ENCODE peak calls at places on chromosomes 7 and 10, in eight cellular contexts. Y is omental fat pad, K is RWPE1, T is PC-3, O is cardiac fibroblast, B is B cell, E is stomach, H is neural progenitor cell. M is an unnamed sample.

GRCh38 chr10:110304394-110304779 is 333 bp downstream of the SMNDC1 start:
- DNase-seq in K (peak), O (no peak), B (no peak), E (no peak), H (peak), T (no peak), Y (no peak), M (no peak)

GRCh38 chr7:138460176-138460648 is at the start of gene TRIM24:
- DNase-seq in E (no peak), H (no peak), T (no peak), Y (peak), O (no peak), B (no peak), K (peak), M (no peak)

GRCh38 chr7:156510966-156511365 is 129.6 kb upstream of the RNF32 start:
- DNase-seq in E (no peak), Y (no peak), H (no peak), B (no peak), K (no peak), O (no peak), T (no peak), M (no peak)

GRCh38 chr7:151103973-151104372 is 17.7 kb downstream of the AGAP3 start:
- DNase-seq in B (no peak), O (no peak), Y (no peak), E (no peak), T (no peak), K (no peak), H (no peak), M (no peak)

GRCh38 chr10:81724431-81724830 is 150.6 kb upstream of the NRG3 start:
- DNase-seq in B (peak), K (no peak), T (no peak), O (no peak), H (no peak), E (no peak), Y (no peak), M (no peak)

GRCh38 chr7:105920766-105921165 is 42.3 kb upstream of the CDHR3 start:
- DNase-seq in E (no peak), Y (no peak), T (no peak), H (no peak), B (no peak), K (no peak), O (no peak), M (no peak)

GRCh38 chr10:86329896-86330680 is 36.5 kb downstream of the GRID1 start:
- DNase-seq in K (no peak), E (no peak), O (no peak), Y (no peak), H (no peak), T (no peak), B (no peak), M (no peak)

GRCh38 chr10:46247808-46248569 is 38.8 kb upstream of the ANTXRL start:
- DNase-seq in K (no peak), E (peak), Y (peak), T (no peak), O (no peak), B (no peak), H (no peak), M (no peak)

GRCh38 chr7:122305475-122306319 is 1.1 kb upstream of the FEZF1 start:
- DNase-seq in O (no peak), H (peak), B (no peak), Y (no peak), K (no peak), E (no peak), T (peak), M (no peak)

GRCh38 chr7:98133621-98134266 is 27.1 kb downstream of the LMTK2 start:
- DNase-seq in T (peak), K (peak), E (no peak), O (peak), B (no peak), H (no peak), Y (no peak), M (no peak)

GRCh38 chr10:29811751-29812427 is 177.1 kb upstream of the SVIL start:
- DNase-seq in H (no peak), O (peak), K (peak), E (no peak), Y (no peak), T (peak), B (no peak), M (no peak)

GRCh38 chr10:74988787-74989574 is 122.5 kb upstream of the SAMD8 start:
- DNase-seq in Y (no peak), H (no peak), O (no peak), E (no peak), B (no peak), K (peak), T (no peak), M (no peak)

GRCh38 chr10:72470670-72471069 is 116.0 kb upstream of the DNAJB12 start:
- DNase-seq in T (no peak), H (no peak), K (no peak), E (no peak), B (no peak), Y (no peak), O (no peak), M (no peak)

GRCh38 chr7:27160546-27161213 is 4.2 kb upstream of the HOXA7 start:
- DNase-seq in O (peak), Y (peak), B (peak), H (peak), E (peak), K (no peak), T (peak), M (peak)

GRCh38 chr10:12960939-12961338 is 40.6 kb downstream of the CCDC3 start:
- DNase-seq in T (no peak), H (no peak), Y (no peak), E (no peak), B (no peak), K (no peak), O (no peak), M (no peak)

GRCh38 chr10:22851865-22852239 is 76.0 kb upstream of the ARMC3 start:
- DNase-seq in O (peak), K (peak), T (no peak), E (no peak), H (no peak), B (no peak), Y (no peak), M (no peak)

GRCh38 chr7:85172530-85172941 is 14.3 kb downstream of the SEMA3D start:
- DNase-seq in H (no peak), K (no peak), O (peak), Y (no peak), B (no peak), T (no peak), E (no peak), M (no peak)

GRCh38 chr10:13099144-13099665 is 758 bp upstream of the OPTN start:
- DNase-seq in O (peak), T (peak), B (peak), Y (no peak), H (peak), K (peak), E (no peak), M (peak)

GRCh38 chr7:121937224-121937623 is 64.3 kb downstream of the PTPRZ1 start:
- DNase-seq in Y (no peak), H (peak), T (no peak), E (no peak), B (no peak), K (no peak), O (no peak), M (no peak)

GRCh38 chr7:16083931-16084330 is 337.4 kb downstream of the CRPPA start:
- DNase-seq in E (no peak), H (no peak), O (peak), T (peak), K (peak), Y (no peak), B (no peak), M (no peak)

DNA sequence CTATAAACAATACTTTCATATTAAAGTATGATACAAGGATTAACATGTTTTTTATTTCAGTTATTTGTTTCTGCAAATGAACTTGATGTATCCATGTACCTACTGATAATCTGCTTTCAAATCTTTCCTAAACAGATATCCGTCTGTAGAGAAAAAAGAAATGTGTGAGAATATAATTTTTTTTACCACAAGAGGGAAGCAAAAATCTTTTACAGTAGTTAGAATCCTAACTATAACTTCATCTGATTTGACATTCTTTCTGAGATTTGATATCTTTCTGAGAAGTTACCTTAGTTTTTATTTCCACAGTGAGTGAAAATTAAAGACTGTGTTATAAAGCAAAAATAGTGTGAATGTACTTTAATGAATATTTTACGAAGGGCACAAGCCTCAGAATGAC is 203.9 kb upstream of the PCLO start:
- DNase-seq in K (no peak), H (no peak), B (no peak), E (no peak), O (no peak), T (peak), Y (no peak), M (no peak)
- TF ChIP-seq CTCF in K (no peak), H (peak), B (no peak), E (no peak), O (no peak), T (peak), Y (no peak), M (no peak)

DNA sequence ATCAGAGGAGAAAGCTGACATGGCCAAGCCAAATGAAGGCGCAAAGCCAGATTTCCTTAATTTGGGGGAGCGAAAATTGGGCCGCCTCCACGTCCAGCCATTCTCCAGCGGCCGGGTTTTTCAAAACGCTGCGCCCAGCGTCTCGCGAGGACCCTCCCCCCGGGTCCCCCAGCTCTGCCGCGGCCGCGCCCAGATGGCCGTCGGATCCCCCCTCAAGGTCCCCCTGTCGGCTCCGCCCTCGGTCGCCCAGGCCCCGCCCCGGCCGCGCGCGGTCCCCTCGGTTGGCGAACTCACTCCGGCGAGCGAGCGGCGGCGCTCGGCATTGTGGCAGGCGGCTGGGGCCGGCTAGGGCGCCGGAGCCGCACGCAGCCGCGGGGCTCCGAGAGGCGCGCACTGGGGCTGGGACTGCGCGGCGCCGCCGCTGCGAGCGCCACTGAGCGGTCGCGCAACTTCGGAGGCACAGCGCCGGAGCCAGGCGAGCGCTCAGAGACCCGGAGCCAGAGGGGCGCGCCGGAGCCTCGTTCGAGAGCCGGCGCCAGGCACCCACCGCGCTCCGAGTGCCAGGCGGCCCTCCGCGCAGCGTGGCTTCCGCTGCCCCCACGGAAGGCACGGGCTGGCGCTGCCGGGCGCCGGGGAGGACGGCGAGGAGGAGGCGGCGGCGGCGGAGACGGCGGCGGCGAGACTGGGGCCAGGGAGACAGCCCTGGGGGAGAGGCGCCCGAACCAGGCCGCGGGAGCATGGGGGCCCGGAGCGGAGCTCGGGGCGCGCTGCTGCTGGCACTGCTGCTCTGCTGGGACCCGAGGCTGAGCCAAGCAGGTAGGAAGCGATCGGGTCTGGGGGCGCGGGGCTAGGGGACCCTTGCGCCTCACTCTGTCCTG is at the start of gene UNC5B:
- DNase-seq in T (peak), K (peak), Y (no peak), H (peak), B (peak), O (peak), E (peak), M (peak)
- TF ChIP-seq CTCF in T (no peak), K (peak), Y (no peak), H (peak), B (no peak), O (peak), E (peak), M (no peak)

DNA sequence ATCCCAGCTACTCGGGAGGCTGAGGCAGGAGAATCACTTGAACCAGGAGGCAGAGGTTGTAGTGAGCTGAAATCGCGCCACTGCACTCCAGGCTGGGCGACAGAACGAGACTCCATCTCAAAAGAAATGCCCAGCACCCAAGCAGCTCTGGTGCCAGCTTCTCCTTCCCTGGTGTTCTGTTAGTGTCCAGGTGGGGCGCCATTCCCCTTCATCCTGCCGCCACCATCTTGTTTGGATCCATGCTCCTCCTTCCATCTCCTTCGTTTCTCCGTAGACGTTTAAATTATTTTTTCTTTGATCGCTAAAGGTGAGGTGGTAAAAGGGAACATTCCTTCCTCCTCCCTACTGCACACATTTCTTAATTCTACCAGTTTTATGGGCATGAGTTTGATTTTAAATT is 30.3 kb downstream of the PROSER2 start:
- DNase-seq in H (no peak), E (no peak), K (no peak), B (no peak), O (no peak), T (no peak), Y (no peak), M (no peak)
- TF ChIP-seq CTCF in H (peak), E (no peak), K (no peak), B (no peak), O (peak), T (peak), Y (no peak), M (no peak)

DNA sequence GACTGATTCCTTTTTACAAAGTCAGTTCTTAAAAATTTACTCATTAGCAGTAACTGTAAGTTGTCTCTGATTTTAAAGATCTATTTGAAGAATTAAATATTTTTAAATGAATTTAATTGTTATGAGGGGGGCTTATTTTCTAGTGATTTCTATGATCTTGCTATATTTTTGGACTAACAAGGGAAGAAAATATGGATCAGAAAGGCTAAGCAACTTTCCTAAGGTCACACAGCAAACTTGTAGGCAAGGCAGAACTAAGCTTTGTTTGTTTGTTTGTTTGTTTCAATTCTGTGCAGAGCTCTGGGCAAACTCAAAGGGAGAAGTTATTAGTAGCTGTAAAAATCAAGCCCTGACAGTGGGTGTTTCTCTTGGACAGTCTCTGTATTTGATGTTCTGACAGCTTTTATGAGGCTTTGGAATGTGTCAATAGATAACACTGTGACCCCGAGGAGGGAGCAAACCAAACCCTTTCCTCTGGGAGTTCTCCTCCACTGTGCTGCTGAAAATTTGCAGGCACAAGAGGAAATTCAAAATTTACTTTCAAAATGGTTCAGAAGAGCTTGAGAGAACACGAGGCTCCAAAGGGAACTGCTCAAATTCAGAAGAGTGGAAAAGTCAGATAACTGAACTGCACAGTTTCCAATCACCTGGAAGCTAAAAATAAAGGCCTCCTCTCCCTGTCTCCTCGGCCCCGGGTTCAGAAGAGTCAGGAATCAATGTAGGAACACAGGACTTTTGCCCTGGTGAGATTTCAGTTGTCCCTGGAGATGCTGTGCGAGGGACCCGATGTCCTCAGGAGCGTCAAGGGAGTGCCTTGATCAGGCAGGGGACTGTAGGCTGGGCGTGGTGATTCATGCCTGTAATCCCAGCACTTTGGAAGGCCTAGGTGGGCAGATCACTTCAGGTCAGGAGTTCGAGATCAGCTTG is 325.7 kb downstream of the GATA3 start:
- DNase-seq in E (no peak), K (no peak), B (no peak), Y (no peak), T (no peak), O (no peak), H (no peak), M (no peak)
- TF ChIP-seq CTCF in E (no peak), K (no peak), B (no peak), Y (no peak), T (no peak), O (no peak), H (no peak), M (no peak)

M was measured in GM10248.